ENCODE peak calls at places on chromosomes 6 and 20, in eight cellular contexts. V is A549; X is RWPE2; H is CD8-positive, alpha-beta memory T cell; G is GM23338; O is WERI-Rb-1; P is heart right ventricle; B is GM12878. D is an unnamed sample.

GRCh38 chr20:63568986-63569949 is 4.8 kb downstream of the HELZ2 start:
- DNase-seq in H (no peak), V (no peak), P (no peak), G (no peak), B (no peak), X (peak; percentile 85), O (no peak), D (no peak)

GRCh38 chr6:148364056-148364844 is 21.6 kb downstream of the SASH1 start:
- DNase-seq in G (no peak), V (no peak), X (no peak), B (no peak), O (no peak), H (no peak), P (peak; percentile 51), D (no peak)

GRCh38 chr6:118509009-118509617 is 39.0 kb upstream of the PLN start:
- DNase-seq in B (no peak), X (no peak), V (peak; percentile 30), G (peak; percentile 52), H (no peak), O (peak; percentile 11), P (peak; percentile 43), D (no peak)

GRCh38 chr6:137552146-137552545 is 58.0 kb upstream of the OLIG3 start:
- DNase-seq in X (no peak), H (no peak), O (no peak), B (no peak), V (no peak), P (no peak), G (no peak), D (no peak)

GRCh38 chr6:158170656-158171081 is 2.5 kb downstream of the GTF2H5 start:
- DNase-seq in O (no peak), P (no peak), V (no peak), B (no peak), H (no peak), X (no peak), G (peak; percentile 34), D (no peak)

GRCh38 chr6:37432916-37433656 is at the start of gene CMTR1:
- DNase-seq in B (peak; percentile 83), O (peak; percentile 99), V (peak; percentile 82), H (peak; percentile 97), G (peak; percentile 96), P (peak; percentile 95), X (peak; percentile 91), D (peak; percentile 96)

GRCh38 chr6:36914227-36914794 is 28.6 kb downstream of the C6orf89 start:
- DNase-seq in H (no peak), V (peak; percentile 68), X (peak; percentile 90), G (peak; percentile 90), O (no peak), P (no peak), B (no peak), D (no peak)

GRCh38 chr20:61766921-61767610 is 298.6 kb downstream of the TAF4 start:
- DNase-seq in P (no peak), H (no peak), V (no peak), O (no peak), B (no peak), X (peak; percentile 81), G (no peak), D (peak; percentile 70)

GRCh38 chr6:52509281-52510212 is 67.3 kb downstream of the TRAM2 start:
- DNase-seq in O (no peak), V (no peak), B (no peak), P (no peak), G (no peak), X (no peak), H (no peak), D (no peak)

GRCh38 chr6:16898640-16899428 is 137.6 kb upstream of the ATXN1 start:
- DNase-seq in P (no peak), B (no peak), V (no peak), X (no peak), O (no peak), G (no peak), H (no peak), D (no peak)

GRCh38 chr6:82205793-82206425 is 41.6 kb downstream of the IBTK start:
- DNase-seq in G (no peak), X (no peak), V (no peak), H (no peak), B (no peak), O (peak; percentile 62), P (peak; percentile 17), D (no peak)

GRCh38 chr6:10585232-10585887 is 64.2 kb downstream of the GCNT2 start:
- DNase-seq in G (peak; percentile 97), O (no peak), B (no peak), H (no peak), X (no peak), V (no peak), P (no peak), D (no peak)

GRCh38 chr20:57999465-58000111 is 228.9 kb downstream of the ANKRD60 start:
- DNase-seq in V (no peak), O (no peak), G (no peak), P (peak; percentile 38), B (no peak), H (no peak), X (no peak), D (no peak)

GRCh38 chr6:84809504-84809903 is 45.1 kb upstream of the TBX18 start:
- DNase-seq in B (no peak), G (peak; percentile 30), P (no peak), X (no peak), O (no peak), V (no peak), H (no peak), D (no peak)

GRCh38 chr6:19865178-19865577 is 28.0 kb downstream of the ID4 start:
- DNase-seq in H (no peak), P (no peak), G (no peak), V (no peak), O (no peak), X (no peak), B (no peak), D (no peak)

GRCh38 chr20:35398660-35399144 is 13.1 kb downstream of the UQCC1 start:
- DNase-seq in V (no peak), X (no peak), H (no peak), B (no peak), P (no peak), G (no peak), O (no peak), D (no peak)

GRCh38 chr6:18141805-18142590 is 12.9 kb downstream of the TPMT start:
- DNase-seq in P (no peak), V (no peak), O (peak; percentile 79), G (no peak), H (no peak), B (no peak), X (no peak), D (no peak)

DNA sequence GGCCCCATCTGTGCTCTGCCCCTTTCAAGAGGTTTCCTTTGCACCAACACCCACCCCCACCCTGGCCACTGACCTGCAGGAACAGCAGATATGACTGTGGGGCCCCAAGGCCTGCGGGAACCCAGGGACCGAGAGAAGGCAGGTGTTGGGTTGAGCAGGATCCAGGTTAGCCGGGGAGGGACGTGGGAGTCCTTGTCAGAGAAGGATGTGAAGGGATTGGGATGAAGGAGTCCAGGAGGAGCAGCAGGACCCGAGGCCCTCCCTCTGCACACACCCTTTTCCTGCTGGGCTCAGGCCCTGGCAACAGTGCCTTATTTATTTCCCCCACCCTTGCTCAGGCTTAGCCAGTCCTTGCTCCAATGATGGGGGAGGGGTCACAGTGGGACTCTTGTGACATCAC is 193.0 kb upstream of the PROKR2 start:
- DNase-seq in G (no peak), P (no peak), B (no peak), H (no peak), O (no peak), V (no peak), X (no peak), D (no peak)
- H3K4me3 ChIP-seq in G (no peak overlapping the region), P (no peak overlapping the region), B (no peak overlapping the region), H (no peak overlapping the region), O (no peak overlapping the region), V (no peak overlapping the region), X (no peak overlapping the region), D (no peak overlapping the region)

GRCh38 chr6:47306887-47307286 is 2.8 kb downstream of the TNFRSF21 start:
- DNase-seq in B (no peak), O (no peak), G (no peak), P (no peak), H (no peak), X (no peak), V (no peak), D (no peak)

GRCh38 chr6:47308674-47309325 is 905 bp downstream of the TNFRSF21 start:
- DNase-seq in G (peak; percentile 43), O (peak; percentile 61), B (no peak), X (no peak), P (peak; percentile 13), H (no peak), V (peak; percentile 29), D (peak; percentile 78)

GRCh38 chr6:47309326-47310130 is at the start of gene TNFRSF21:
- DNase-seq in V (peak; percentile 88), B (peak; percentile 32), O (peak; percentile 99), G (peak; percentile 97), H (peak; percentile 24), X (peak; percentile 90), P (peak; percentile 92), D (peak; percentile 95)

GRCh38 chr6:47308223-47308567 is 1.5 kb downstream of the TNFRSF21 start:
- DNase-seq in O (no peak), G (no peak), P (no peak), V (no peak), H (no peak), B (no peak), X (no peak), D (no peak)

DNA sequence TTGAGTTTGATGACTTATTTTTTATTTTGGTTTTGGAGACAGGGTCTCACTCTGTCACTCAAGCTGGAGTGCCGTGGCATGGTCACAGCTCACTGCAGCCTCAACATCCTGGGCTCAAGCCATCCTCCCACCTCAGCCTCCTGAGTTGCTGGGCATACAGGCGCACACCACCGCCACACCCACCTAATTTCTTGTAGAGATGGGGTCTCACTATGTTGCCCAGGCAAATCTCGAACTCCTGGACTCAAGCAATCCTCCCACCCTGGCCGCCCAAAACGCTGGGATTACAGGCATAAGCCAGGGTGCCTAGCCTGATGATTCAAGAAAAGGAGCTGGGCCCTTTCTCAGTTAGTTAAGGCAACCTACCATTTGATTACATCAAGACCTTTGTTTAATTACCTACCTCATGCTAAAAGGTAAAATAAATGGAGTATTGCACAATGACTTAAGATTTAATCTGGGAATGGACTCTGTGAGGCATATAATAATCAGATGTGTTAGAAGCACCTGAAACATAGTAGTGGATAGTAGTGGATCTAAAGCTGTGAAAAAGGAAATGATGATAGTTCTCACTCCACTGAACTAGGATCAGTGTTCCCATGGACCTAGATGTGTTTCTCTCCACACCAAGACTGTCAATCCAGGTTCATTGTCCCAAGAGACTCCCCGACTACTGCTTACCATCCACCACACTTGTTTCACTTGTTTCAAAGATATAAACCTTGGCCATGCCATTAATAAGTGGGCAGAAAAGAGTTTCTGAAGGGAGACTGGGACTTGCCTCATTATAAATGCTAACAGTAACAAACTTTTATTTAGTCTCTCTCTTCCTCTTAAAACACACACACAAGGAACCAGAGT is 2.1 kb downstream of the TNFRSF21 start:
- DNase-seq in P (no peak), H (no peak), B (no peak), X (no peak), G (no peak), O (no peak), V (no peak), D (no peak)
- H3K27ac ChIP-seq in P (peak overlapping the region; percentile 3), H (no peak overlapping the region), B (no peak overlapping the region), X (peak overlapping the region; percentile 65), G (no peak overlapping the region), O (no peak overlapping the region), V (peak overlapping the region; percentile 93), D (no peak overlapping the region)

GRCh38 chr6:5998741-5999687 is 7.7 kb downstream of the NRN1 start:
- DNase-seq in X (no peak), V (no peak), O (peak; percentile 96), P (peak; percentile 62), B (no peak), G (peak; percentile 74), H (no peak), D (peak; percentile 84)
- H3K4me3 ChIP-seq in X (no peak overlapping the region), V (peak overlapping the region; percentile 6), O (peak overlapping the region; percentile 58), P (peak overlapping the region; percentile 40), B (no peak overlapping the region), G (peak overlapping the region; percentile 58), H (no peak overlapping the region), D (no peak overlapping the region)

GRCh38 chr6:21986703-21987102 is 310.1 kb downstream of the PRL start:
- DNase-seq in O (no peak), X (no peak), H (no peak), B (no peak), G (no peak), V (no peak), P (no peak), D (no peak)
- H3K27ac ChIP-seq in O (no peak overlapping the region), X (peak overlapping the region; percentile 36), H (no peak overlapping the region), B (no peak overlapping the region), G (no peak overlapping the region), V (no peak overlapping the region), P (peak overlapping the region; percentile 86), D (peak overlapping the region; percentile 70)